ENCODE peak calls at places on chromosomes 11 and 22, in four cellular contexts. One of them, this sample, is unnamed.

GRCh38 chr11:14203392-14203791 is 155.6 kb downstream of the RRAS2 start:
- DNase-seq in GM23338: no peak
- DNase-seq in AG04449: no peak
- DNase-seq in stimulated activated CD4-positive, alpha-beta T cell treated with anti-CD3 and anti-CD28 coated beads, Interleukin-15, amount 100 ng/mL, for 24 hours: no peak
- DNase-seq in this sample: no peak

GRCh38 chr11:133343951-133344350 is 188.3 kb downstream of the OPCML start:
- DNase-seq in stimulated activated CD4-positive, alpha-beta T cell treated with anti-CD3 and anti-CD28 coated beads, Interleukin-15, amount 100 ng/mL, for 24 hours: no peak
- DNase-seq in AG04449: no peak
- DNase-seq in GM23338: no peak
- DNase-seq in this sample: no peak

GRCh38 chr11:34960277-34960676 is 43.9 kb downstream of the PDHX start:
- DNase-seq in stimulated activated CD4-positive, alpha-beta T cell treated with anti-CD3 and anti-CD28 coated beads, Interleukin-15, amount 100 ng/mL, for 24 hours: no peak
- DNase-seq in AG04449: no peak
- DNase-seq in GM23338: no peak
- DNase-seq in this sample: no peak

GRCh38 chr11:47161134-47161854 is 15.4 kb downstream of the ARFGAP2 start:
- DNase-seq in GM23338: peak; percentile 93
- DNase-seq in stimulated activated CD4-positive, alpha-beta T cell treated with anti-CD3 and anti-CD28 coated beads, Interleukin-15, amount 100 ng/mL, for 24 hours: peak; percentile 69
- DNase-seq in AG04449: no peak
- DNase-seq in this sample: peak; percentile 86

GRCh38 chr22:41619979-41620645 is 731 bp downstream of the DESI1 start:
- DNase-seq in stimulated activated CD4-positive, alpha-beta T cell treated with anti-CD3 and anti-CD28 coated beads, Interleukin-15, amount 100 ng/mL, for 24 hours: peak; percentile 64
- DNase-seq in AG04449: no peak
- DNase-seq in GM23338: peak; percentile 74
- DNase-seq in this sample: no peak

GRCh38 chr11:3723014-3723708 is 52.0 kb upstream of the CHRNA10 start:
- DNase-seq in GM23338: no peak
- DNase-seq in stimulated activated CD4-positive, alpha-beta T cell treated with anti-CD3 and anti-CD28 coated beads, Interleukin-15, amount 100 ng/mL, for 24 hours: no peak
- DNase-seq in AG04449: peak; percentile 97
- DNase-seq in this sample: peak; percentile 98

GRCh38 chr22:28183078-28183870 is 264.2 kb upstream of the PITPNB start:
- DNase-seq in GM23338: no peak
- DNase-seq in AG04449: no peak
- DNase-seq in stimulated activated CD4-positive, alpha-beta T cell treated with anti-CD3 and anti-CD28 coated beads, Interleukin-15, amount 100 ng/mL, for 24 hours: no peak
- DNase-seq in this sample: no peak

GRCh38 chr11:86041975-86042378 is 26.9 kb downstream of the PICALM start:
- DNase-seq in GM23338: peak; percentile 95
- DNase-seq in stimulated activated CD4-positive, alpha-beta T cell treated with anti-CD3 and anti-CD28 coated beads, Interleukin-15, amount 100 ng/mL, for 24 hours: peak; percentile 57
- DNase-seq in AG04449: peak; percentile 74
- DNase-seq in this sample: peak; percentile 96

GRCh38 chr22:39437836-39438704 is 18.7 kb upstream of the MGAT3 start:
- DNase-seq in AG04449: no peak
- DNase-seq in stimulated activated CD4-positive, alpha-beta T cell treated with anti-CD3 and anti-CD28 coated beads, Interleukin-15, amount 100 ng/mL, for 24 hours: no peak
- DNase-seq in GM23338: no peak
- DNase-seq in this sample: no peak

GRCh38 chr11:78414321-78415051 is 3.1 kb downstream of the GAB2 start:
- DNase-seq in AG04449: no peak
- DNase-seq in GM23338: peak; percentile 51
- DNase-seq in stimulated activated CD4-positive, alpha-beta T cell treated with anti-CD3 and anti-CD28 coated beads, Interleukin-15, amount 100 ng/mL, for 24 hours: no peak
- DNase-seq in this sample: peak; percentile 61

GRCh38 chr22:40855960-40856512 is 403 bp downstream of the ST13 start:
- DNase-seq in GM23338: peak; percentile 67
- DNase-seq in stimulated activated CD4-positive, alpha-beta T cell treated with anti-CD3 and anti-CD28 coated beads, Interleukin-15, amount 100 ng/mL, for 24 hours: no peak
- DNase-seq in AG04449: no peak
- DNase-seq in this sample: peak; percentile 51

GRCh38 chr11:131895865-131896264 is 525.5 kb downstream of the NTM start:
- DNase-seq in GM23338: no peak
- DNase-seq in stimulated activated CD4-positive, alpha-beta T cell treated with anti-CD3 and anti-CD28 coated beads, Interleukin-15, amount 100 ng/mL, for 24 hours: no peak
- DNase-seq in AG04449: no peak
- DNase-seq in this sample: no peak

GRCh38 chr11:17063171-17064002 is 14.1 kb downstream of the RPS13 start:
- DNase-seq in GM23338: peak; percentile 85
- DNase-seq in AG04449: no peak
- DNase-seq in stimulated activated CD4-positive, alpha-beta T cell treated with anti-CD3 and anti-CD28 coated beads, Interleukin-15, amount 100 ng/mL, for 24 hours: peak; percentile 76
- DNase-seq in this sample: peak; percentile 71

GRCh38 chr11:15826826-15827225 is 529.5 kb downstream of the SOX6 start:
- DNase-seq in stimulated activated CD4-positive, alpha-beta T cell treated with anti-CD3 and anti-CD28 coated beads, Interleukin-15, amount 100 ng/mL, for 24 hours: peak; percentile 36
- DNase-seq in AG04449: no peak
- DNase-seq in GM23338: peak; percentile 84
- DNase-seq in this sample: peak; percentile 21

GRCh38 chr22:46068908-46069481 is 81.3 kb upstream of the PPARA start:
- DNase-seq in AG04449: peak; percentile 76
- DNase-seq in GM23338: no peak
- DNase-seq in stimulated activated CD4-positive, alpha-beta T cell treated with anti-CD3 and anti-CD28 coated beads, Interleukin-15, amount 100 ng/mL, for 24 hours: no peak
- DNase-seq in this sample: peak; percentile 55

GRCh38 chr11:111098091-111098490 is 147.4 kb upstream of the POU2AF2 start:
- DNase-seq in GM23338: no peak
- DNase-seq in AG04449: no peak
- DNase-seq in stimulated activated CD4-positive, alpha-beta T cell treated with anti-CD3 and anti-CD28 coated beads, Interleukin-15, amount 100 ng/mL, for 24 hours: no peak
- DNase-seq in this sample: no peak

GRCh38 chr11:46526489-46527215 is 67.2 kb downstream of the AMBRA1 start:
- DNase-seq in GM23338: no peak
- DNase-seq in stimulated activated CD4-positive, alpha-beta T cell treated with anti-CD3 and anti-CD28 coated beads, Interleukin-15, amount 100 ng/mL, for 24 hours: no peak
- DNase-seq in AG04449: no peak
- DNase-seq in this sample: no peak

GRCh38 chr11:26348776-26349175 is 16.8 kb downstream of the ANO3 start:
- DNase-seq in GM23338: no peak
- DNase-seq in stimulated activated CD4-positive, alpha-beta T cell treated with anti-CD3 and anti-CD28 coated beads, Interleukin-15, amount 100 ng/mL, for 24 hours: no peak
- DNase-seq in AG04449: no peak
- DNase-seq in this sample: no peak

GRCh38 chr11:91081440-91082088 is 858.7 kb upstream of the CHORDC1 start:
- DNase-seq in stimulated activated CD4-positive, alpha-beta T cell treated with anti-CD3 and anti-CD28 coated beads, Interleukin-15, amount 100 ng/mL, for 24 hours: no peak
- DNase-seq in AG04449: peak; percentile 10
- DNase-seq in GM23338: no peak
- DNase-seq in this sample: peak; percentile 70

GRCh38 chr11:74262725-74263124 is 48.7 kb downstream of the P4HA3 start:
- DNase-seq in GM23338: no peak
- DNase-seq in stimulated activated CD4-positive, alpha-beta T cell treated with anti-CD3 and anti-CD28 coated beads, Interleukin-15, amount 100 ng/mL, for 24 hours: no peak
- DNase-seq in AG04449: no peak
- DNase-seq in this sample: no peak